ENCODE peak calls at places on chromosome 7, in ten cellular contexts. Z, W, H, Q, A, E, S, X, T and C are unnamed samples. For H3K27me3 and H3K36me3, the result is how much of the 10 kb centered on the place peaks cover.

GRCh38 chr7:24573008-24573553 is at the start of gene PALS2:
- DNase-seq in A (peak), X (peak), Z (peak), T (peak), E (peak), S (peak), H (peak), W (peak), Q (peak), C (peak)

GRCh38 chr7:78134256-78134655 is 335.7 kb downstream of the PHTF2 start:
- DNase-seq in Z (no peak), E (no peak), W (no peak), T (peak), A (peak), Q (no peak), H (peak), S (no peak), X (no peak), C (peak)

GRCh38 chr7:30434140-30434799 is 44.3 kb downstream of the NOD1 start:
- DNase-seq in X (no peak), Q (no peak), Z (no peak), E (no peak), W (peak), T (no peak), A (no peak), S (no peak), H (no peak), C (no peak)

GRCh38 chr7:25908154-25908948 is 243.6 kb upstream of the NFE2L3 start:
- DNase-seq in H (no peak), X (no peak), Q (no peak), T (no peak), A (no peak), Z (no peak), S (no peak), E (no peak), W (no peak), C (no peak)

GRCh38 chr7:103425177-103425576 is 20.8 kb downstream of the SLC26A5 start:
- DNase-seq in Q (no peak), T (no peak), E (no peak), H (no peak), S (no peak), X (no peak), Z (no peak), A (no peak), W (no peak), C (no peak)

GRCh38 chr7:100886142-100886935 is 3.2 kb downstream of the UFSP1 start:
- DNase-seq in A (no peak), X (no peak), Z (no peak), Q (no peak), T (no peak), H (peak), S (no peak), W (no peak), E (no peak), C (peak)

GRCh38 chr7:44276571-44277101 is 48.8 kb downstream of the CAMK2B start:
- DNase-seq in Z (peak), E (no peak), S (peak), Q (no peak), A (no peak), H (no peak), W (no peak), X (no peak), T (no peak), C (no peak)

GRCh38 chr7:18753972-18754610 is 258.5 kb downstream of the HDAC9 start:
- DNase-seq in Q (no peak), A (no peak), E (no peak), W (no peak), S (no peak), X (no peak), T (no peak), H (no peak), Z (no peak), C (no peak)

GRCh38 chr7:77326131-77326530 is 90.0 kb downstream of the GSAP start:
- DNase-seq in W (no peak), E (no peak), T (no peak), X (no peak), H (no peak), A (no peak), Z (no peak), Q (no peak), S (no peak), C (no peak)

GRCh38 chr7:84145892-84146291 is 48.7 kb downstream of the SEMA3A start:
- DNase-seq in E (no peak), A (no peak), S (no peak), T (no peak), X (no peak), Q (no peak), W (no peak), Z (no peak), H (no peak), C (no peak)

GRCh38 chr7:111558948-111559347 is 3.3 kb downstream of the IMMP2L start:
- DNase-seq in W (no peak), X (no peak), Q (no peak), Z (no peak), T (no peak), E (no peak), A (no peak), S (no peak), H (no peak), C (no peak)

GRCh38 chr7:148026713-148027112 is 563.9 kb upstream of the C7orf33 start:
- DNase-seq in W (no peak), Z (no peak), E (no peak), A (no peak), Q (no peak), H (no peak), T (no peak), S (no peak), X (no peak), C (no peak)

GRCh38 chr7:109638321-109638720 is 1068.6 kb downstream of the DNAJB9 start:
- DNase-seq in Q (no peak), W (no peak), E (no peak), Z (no peak), A (no peak), X (no peak), H (no peak), S (no peak), T (no peak), C (no peak)

GRCh38 chr7:6169805-6170520 is 102.5 kb downstream of the CYTH3 start:
- DNase-seq in H (no peak), E (no peak), S (no peak), A (no peak), Q (no peak), W (no peak), X (no peak), Z (no peak), T (no peak), C (peak)

GRCh38 chr7:46146454-46147255 is 225.6 kb upstream of the IGFBP3 start:
- DNase-seq in W (no peak), T (no peak), E (no peak), H (no peak), Q (no peak), A (no peak), S (peak), X (no peak), Z (no peak), C (no peak)

GRCh38 chr7:27172388-27172774 is 1.7 kb downstream of the HOXA10 start:
- DNase-seq in E (no peak), S (no peak), H (no peak), T (no peak), A (no peak), X (no peak), Z (peak), W (no peak), Q (no peak), C (no peak)
- H3K27me3 ChIP-seq in E (half or more), S (half or more), H (half or more), T (half or more), A (half or more), X (half or more), Z (under half), W (half or more), Q (under half), C (half or more)

GRCh38 chr7:23387583-23387982 is 82.7 kb downstream of the IGF2BP3 start:
- DNase-seq in A (no peak), W (no peak), T (no peak), Q (no peak), S (no peak), H (no peak), E (no peak), Z (no peak), X (no peak), C (no peak)
- H3K36me3 ChIP-seq in A (under half), W (under half), T (under half), Q (under half), S (under half), H (under half), E (under half), Z (under half), X (under half), C (under half)

DNA sequence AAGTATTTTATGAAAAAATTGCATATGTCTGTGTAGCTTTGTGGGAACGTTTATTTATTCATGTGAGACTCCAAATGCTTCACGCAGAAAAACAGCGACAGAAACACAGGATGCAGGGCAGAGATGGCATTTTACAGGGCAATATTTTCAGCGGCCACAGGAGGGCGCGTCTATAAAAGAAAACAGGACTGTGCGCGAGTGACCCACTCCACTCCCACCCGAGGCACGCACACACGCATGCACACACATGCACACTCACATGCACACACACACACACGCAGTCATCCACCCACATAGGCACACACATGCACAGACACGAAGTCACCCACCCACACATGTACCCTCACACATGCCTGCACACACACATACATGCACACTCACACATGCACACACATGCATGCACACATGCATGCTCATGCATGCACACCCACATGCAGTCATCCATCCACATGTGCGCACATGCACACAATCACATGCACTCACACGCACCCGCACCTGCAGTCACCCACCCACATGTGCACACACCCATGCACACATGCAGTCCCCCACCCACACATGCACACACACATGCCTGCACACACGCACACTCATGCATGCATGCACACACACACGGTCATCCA is 96.3 kb downstream of the DNAJB6 start:
- DNase-seq in H (peak), Z (peak), W (peak), S (no peak), T (peak), X (peak), Q (peak), E (peak), A (peak), C (peak)
- H3K4me3 ChIP-seq in H (no peak), Z (no peak), W (no peak), S (no peak), T (peak), X (peak), Q (peak), E (peak), A (peak), C (no peak)

GRCh38 chr7:132141109-132141508 is 435.2 kb downstream of the PLXNA4 start:
- DNase-seq in Q (no peak), A (no peak), E (no peak), Z (no peak), H (no peak), T (no peak), W (no peak), S (no peak), X (no peak), C (no peak)

GRCh38 chr7:132148876-132149275 is 427.4 kb downstream of the PLXNA4 start:
- DNase-seq in T (no peak), X (no peak), H (no peak), E (no peak), Q (no peak), W (no peak), A (no peak), Z (no peak), S (no peak), C (no peak)

GRCh38 chr7:132145063-132145462 is 431.2 kb downstream of the PLXNA4 start:
- DNase-seq in T (no peak), Z (no peak), W (no peak), X (no peak), A (no peak), H (no peak), E (no peak), Q (no peak), S (no peak), C (no peak)

GRCh38 chr7:132142006-132142405 is 434.3 kb downstream of the PLXNA4 start:
- DNase-seq in S (no peak), A (no peak), X (no peak), E (no peak), Q (no peak), W (no peak), T (no peak), H (no peak), Z (no peak), C (no peak)

DNA sequence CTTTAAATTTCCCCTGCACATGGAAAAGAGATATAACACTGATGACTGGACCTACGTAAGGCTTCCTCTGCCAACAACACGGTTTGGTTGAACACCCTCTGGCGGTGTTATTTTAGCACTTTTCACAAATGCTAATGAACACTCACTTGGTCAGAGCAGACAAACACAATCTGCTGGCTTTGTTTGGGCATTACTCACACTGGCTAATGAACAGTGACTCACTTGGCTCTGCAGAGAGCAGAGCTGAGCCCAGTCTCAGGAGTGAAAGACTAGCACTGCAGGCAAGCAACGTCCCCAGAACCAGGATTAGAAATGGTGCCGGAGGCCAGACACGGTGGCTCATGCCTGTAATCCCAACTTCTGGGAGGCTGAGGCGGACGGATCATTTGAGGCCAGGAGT is 430.8 kb downstream of the PLXNA4 start:
- DNase-seq in S (no peak), E (no peak), Z (peak), W (no peak), T (peak), A (peak), X (no peak), H (no peak), Q (peak), C (no peak)
- H3K27me3 ChIP-seq in S (under half), E (under half), Z (under half), W (under half), T (under half), A (under half), X (under half), H (half or more), Q (under half), C (under half)